ENCODE peak calls at places on chromosomes 6 and 20, in five cellular contexts. L, D, A, H and J are unnamed samples.

GRCh38 chr6:43790031-43790430 is 20.0 kb downstream of the VEGFA start:
- DNase-seq in L (peak; percentile 79), D (peak; percentile 86), A (no peak), H (no peak), J (no peak)

GRCh38 chr6:104958720-104959452 is 2.0 kb downstream of the LIN28B start:
- DNase-seq in L (no peak), D (no peak), A (no peak), H (no peak), J (no peak)

GRCh38 chr6:158027590-158028285 is 46.1 kb downstream of the SYNJ2 start:
- DNase-seq in L (peak; percentile 67), D (no peak), A (no peak), H (no peak), J (no peak)

GRCh38 chr6:4732691-4733315 is 43.4 kb upstream of the CDYL start:
- DNase-seq in L (no peak), D (peak; percentile 81), A (no peak), H (no peak), J (no peak)

GRCh38 chr6:3194535-3195376 is 32.7 kb downstream of the TUBB2B start:
- DNase-seq in L (no peak), D (peak; percentile 45), A (no peak), H (no peak), J (peak; percentile 42)

GRCh38 chr6:105564503-105564902 is 161.6 kb upstream of the PREP start:
- DNase-seq in L (no peak), D (no peak), A (no peak), H (no peak), J (no peak)

GRCh38 chr20:15058836-15059235 is 721.4 kb upstream of the FLRT3 start:
- DNase-seq in L (no peak), D (no peak), A (no peak), H (no peak), J (no peak)

GRCh38 chr20:63756648-63756991 is 17.0 kb downstream of the SLC2A4RG start:
- DNase-seq in L (no peak), D (no peak), A (no peak), H (no peak), J (no peak)

GRCh38 chr6:167329014-167329413 is 4.1 kb downstream of the TTLL2 start:
- DNase-seq in L (no peak), D (no peak), A (no peak), H (no peak), J (no peak)

GRCh38 chr20:60024245-60024644 is 66.0 kb downstream of the CDH26 start:
- DNase-seq in L (no peak), D (no peak), A (no peak), H (no peak), J (no peak)

GRCh38 chr6:15254074-15254975 is 8.5 kb downstream of the JARID2 start:
- DNase-seq in L (no peak), D (no peak), A (peak; percentile 82), H (peak; percentile 60), J (no peak)

GRCh38 chr6:88008821-88009220 is 38.8 kb upstream of the SPACA1 start:
- DNase-seq in L (no peak), D (no peak), A (no peak), H (no peak), J (no peak)

GRCh38 chr20:42218566-42218965 is 600.4 kb upstream of the CHD6 start:
- DNase-seq in L (no peak), D (no peak), A (no peak), H (no peak), J (no peak)

GRCh38 chr6:18135171-18135570 is 12.7 kb upstream of the NHLRC1 start:
- DNase-seq in L (no peak), D (no peak), A (no peak), H (no peak), J (no peak)

GRCh38 chr6:158445426-158446085 is 114.3 kb upstream of the TMEM181 start:
- DNase-seq in L (no peak), D (no peak), A (no peak), H (no peak), J (no peak)

GRCh38 chr20:48384147-48384818 is 443.5 kb downstream of the PREX1 start:
- DNase-seq in L (no peak), D (no peak), A (no peak), H (no peak), J (peak; percentile 36)

GRCh38 chr6:74409447-74409846 is 713.4 kb downstream of the CD109 start:
- DNase-seq in L (no peak), D (peak; percentile 85), A (no peak), H (no peak), J (peak; percentile 3)

GRCh38 chr6:44476849-44477248 is 89.3 kb downstream of the CDC5L start:
- DNase-seq in L (no peak), D (no peak), A (no peak), H (no peak), J (no peak)

GRCh38 chr6:12039540-12040459 is 27.7 kb downstream of the HIVEP1 start:
- DNase-seq in L (no peak), D (no peak), A (no peak), H (no peak), J (no peak)

GRCh38 chr6:9766240-9766915 is 648.5 kb downstream of the TFAP2A start:
- DNase-seq in L (no peak), D (peak; percentile 63), A (peak; percentile 12), H (no peak), J (peak; percentile 6)

GRCh38 chr20:17651761-17652388 is 30.2 kb downstream of the RRBP1 start:
- DNase-seq in L (peak; percentile 44), D (no peak), A (no peak), H (no peak), J (no peak)

GRCh38 chr6:161010418-161010817 is 18.8 kb downstream of the MAP3K4 start:
- DNase-seq in L (no peak), D (peak; percentile 78), A (no peak), H (no peak), J (no peak)

GRCh38 chr20:33650111-33650752 is 11.9 kb upstream of the C20orf144 start:
- DNase-seq in L (no peak), D (no peak), A (no peak), H (no peak), J (no peak)

GRCh38 chr6:108001696-108002231 is 43.8 kb upstream of the SEC63 start:
- DNase-seq in L (no peak), D (no peak), A (no peak), H (no peak), J (no peak)

GRCh38 chr6:111494951-111495350 is 11.9 kb upstream of the REV3L start:
- DNase-seq in L (no peak), D (no peak), A (no peak), H (no peak), J (no peak)

GRCh38 chr6:996271-996852 is 303.4 kb upstream of the EXOC2 start:
- DNase-seq in L (no peak), D (no peak), A (no peak), H (no peak), J (no peak)

GRCh38 chr20:21147593-21147992 is 21.7 kb downstream of the KIZ start:
- DNase-seq in L (no peak), D (no peak), A (no peak), H (no peak), J (no peak)

GRCh38 chr6:113980937-113981554 is 10.1 kb upstream of the HDAC2 start:
- DNase-seq in L (no peak), D (peak; percentile 27), A (no peak), H (no peak), J (peak; percentile 31)

DNA sequence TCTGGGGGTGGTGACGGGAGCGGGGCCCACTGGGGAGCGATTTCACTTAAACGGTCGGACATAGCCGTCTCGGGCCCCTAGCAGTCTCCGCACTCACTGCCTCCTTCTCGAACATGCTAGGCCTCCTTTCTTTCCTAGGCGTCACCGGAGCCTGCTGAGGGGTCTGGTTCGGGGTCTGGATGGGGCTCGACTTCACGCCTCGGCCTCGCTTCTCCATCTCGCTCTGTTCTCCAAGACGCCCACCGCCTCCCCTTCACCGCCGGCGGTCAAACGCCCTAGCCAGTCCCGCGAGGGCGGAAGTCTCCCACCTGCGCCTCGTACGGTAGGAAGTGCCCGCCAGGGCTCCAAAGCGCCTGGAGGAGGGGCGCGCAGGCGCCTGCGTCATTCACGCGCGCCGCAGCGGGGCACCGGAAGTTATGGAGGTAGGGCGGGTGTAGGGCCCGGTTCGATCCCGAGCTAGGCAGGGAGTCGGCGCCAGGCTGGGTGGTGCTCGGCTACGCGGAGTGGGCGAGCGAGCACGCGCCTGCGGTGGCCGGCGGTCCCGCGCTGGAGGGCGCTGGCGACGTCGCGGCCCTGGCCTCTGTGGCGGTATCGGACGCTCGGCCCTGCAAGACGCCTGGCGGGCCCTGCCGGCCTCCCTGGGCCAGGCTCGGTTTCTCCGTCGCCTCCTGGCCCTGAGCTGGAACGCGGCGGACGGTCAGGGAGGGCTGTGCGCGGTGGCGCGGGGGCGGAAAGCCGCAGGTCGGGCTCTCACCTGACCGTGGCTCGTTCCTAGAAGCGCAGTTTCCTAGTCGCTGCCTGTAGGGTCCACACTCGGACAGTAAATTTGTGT is at the start of the genes DYNLT2 and ERMARD:
- DNase-seq in L (peak; percentile 96), D (peak; percentile 91), A (peak; percentile 69), H (peak; percentile 93), J (peak; percentile 94)
- TF ChIP-seq CTCF in L (peak; percentile 51), D (peak; percentile 40), A (no peak), H (no peak), J (no peak)

DNA sequence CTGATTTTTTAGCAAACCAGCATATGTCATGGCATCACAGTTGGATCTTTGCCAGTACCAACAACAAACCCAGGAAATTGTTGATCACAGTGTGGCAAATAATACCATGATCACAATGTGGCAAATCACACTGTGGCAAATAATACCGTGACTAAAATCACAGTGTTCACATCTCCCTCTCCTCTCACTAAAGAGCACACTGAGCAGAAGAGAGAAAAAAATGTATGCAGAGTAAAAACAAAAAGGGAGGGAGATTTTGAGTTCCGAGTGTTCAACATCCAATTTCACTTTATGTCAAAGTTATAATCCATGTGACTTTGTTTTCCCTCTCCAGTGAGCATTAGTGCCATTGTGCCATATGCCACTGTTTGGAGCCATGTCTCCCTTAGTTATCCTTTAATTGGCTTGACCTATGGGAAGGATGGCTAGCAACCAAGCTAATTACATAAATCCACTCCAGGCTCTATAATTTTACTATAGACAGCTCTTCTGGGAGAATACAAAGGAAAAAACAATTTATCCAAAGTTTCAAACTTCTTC is 1059.5 kb downstream of the HACE1 start:
- DNase-seq in L (no peak), D (no peak), A (no peak), H (no peak), J (no peak)
- TF ChIP-seq CTCF in L (no peak), D (no peak), A (no peak), H (no peak), J (no peak)

GRCh38 chr20:38550274-38550673 is 30.7 kb upstream of the ADIG start:
- DNase-seq in L (no peak), D (no peak), A (no peak), H (no peak), J (no peak)
- TF ChIP-seq CTCF in L (no peak), D (no peak), A (no peak), H (no peak), J (no peak)

GRCh38 chr20:34709836-34710567 is 5.9 kb downstream of the TP53INP2 start:
- DNase-seq in L (peak; percentile 90), D (peak; percentile 44), A (no peak), H (peak; percentile 93), J (peak; percentile 91)
- TF ChIP-seq CTCF in L (no peak), D (no peak), A (peak; percentile 47), H (peak; percentile 61), J (peak; percentile 4)